ENCODE peak calls at places on chromosomes 12 and 14, in five cellular contexts. E is left lung, I is bronchial epithelial cell, L is fibroblast of lung, B is left ventricle myocardium inferior. Y is an unnamed sample.

GRCh38 chr14:71438684-71439083 is 493.5 kb upstream of the RGS6 start:
- DNase-seq in L (peak), B (no peak), E (no peak), I (no peak), Y (peak)

GRCh38 chr12:30858471-30858870 is 68.1 kb upstream of the TSPAN11 start:
- DNase-seq in E (no peak), I (no peak), B (no peak), L (no peak), Y (no peak)

GRCh38 chr12:28618772-28619171 is 428.5 kb downstream of the CCDC91 start:
- DNase-seq in E (no peak), I (no peak), L (no peak), B (no peak), Y (no peak)

GRCh38 chr12:33944703-33945437 is 77.4 kb upstream of the ALG10 start:
- DNase-seq in I (peak), B (no peak), L (no peak), E (no peak), Y (no peak)

GRCh38 chr12:563899-564298 is 99.3 kb downstream of the NINJ2 start:
- DNase-seq in L (no peak), E (no peak), B (no peak), I (no peak), Y (no peak)

GRCh38 chr12:65430571-65431306 is 152.3 kb downstream of the MSRB3 start:
- DNase-seq in B (no peak), I (peak), L (peak), E (no peak), Y (peak)

GRCh38 chr14:84003316-84003715 is 1526.6 kb upstream of the FLRT2 start:
- DNase-seq in L (no peak), I (no peak), E (no peak), B (no peak), Y (peak)

GRCh38 chr12:70258605-70259403 is 15.6 kb downstream of the CNOT2 start:
- DNase-seq in I (peak), E (no peak), B (no peak), L (no peak), Y (no peak)

GRCh38 chr14:75783184-75783583 is 122.1 kb downstream of the TTLL5 start:
- DNase-seq in B (no peak), L (no peak), I (no peak), E (no peak), Y (no peak)

GRCh38 chr12:96047621-96048211 is 12.3 kb upstream of the LTA4H start:
- DNase-seq in E (peak), L (peak), B (no peak), I (peak), Y (peak)

GRCh38 chr14:45641541-45641940 is 388.5 kb upstream of the MIS18BP1 start:
- DNase-seq in B (no peak), I (no peak), L (no peak), E (no peak), Y (no peak)

GRCh38 chr14:31205681-31206535 is 1.7 kb downstream of the HECTD1 start:
- DNase-seq in E (no peak), I (peak), L (peak), B (no peak), Y (peak)

GRCh38 chr14:72075649-72076334 is 143.6 kb downstream of the RGS6 start:
- DNase-seq in B (no peak), L (no peak), I (no peak), E (no peak), Y (no peak)

GRCh38 chr14:100664841-100665425 is 61.8 kb upstream of the DLK1 start:
- DNase-seq in L (peak), B (peak), I (no peak), E (no peak), Y (peak)

GRCh38 chr14:96363751-96364336 is 518 bp downstream of the GSKIP start:
- DNase-seq in E (peak), L (peak), B (no peak), I (peak), Y (peak)

GRCh38 chr14:99072956-99073355 is 199.0 kb downstream of the BCL11B start:
- DNase-seq in I (no peak), B (no peak), L (no peak), E (no peak), Y (no peak)

GRCh38 chr12:124876171-124876570 is 12.5 kb upstream of the SCARB1 start:
- DNase-seq in I (no peak), L (no peak), B (no peak), E (no peak), Y (no peak)

GRCh38 chr12:15883536-15883935 is 1.3 kb downstream of the STRAP start:
- DNase-seq in B (no peak), E (no peak), L (peak), I (peak), Y (no peak)

GRCh38 chr12:120265483-120266179 is at the start of gene PXN:
- DNase-seq in E (peak), I (peak), L (peak), B (peak), Y (peak)

GRCh38 chr12:120265203-120265482 is 387 bp downstream of the PXN start:
- DNase-seq in I (no peak), L (no peak), B (no peak), E (no peak), Y (no peak)

GRCh38 chr12:120264511-120265202 is 873 bp downstream of the PXN start:
- DNase-seq in I (peak), E (no peak), L (no peak), B (no peak), Y (peak)

GRCh38 chr12:120266180-120266535 is 628 bp upstream of the PXN start:
- DNase-seq in I (no peak), E (no peak), B (no peak), L (no peak), Y (no peak)

GRCh38 chr12:120267736-120268135 is 2.2 kb upstream of the PXN start:
- DNase-seq in E (no peak), L (no peak), I (no peak), B (no peak), Y (no peak)
- TF ChIP-seq CTCF in E (no peak), L (no peak), I (no peak), B (no peak), Y (no peak)

GRCh38 chr12:106096376-106096775 is 42.4 kb downstream of the NUAK1 start:
- DNase-seq in B (no peak), L (peak), E (no peak), I (peak), Y (no peak)
- H3K4me3 ChIP-seq in B (peak), L (no peak), E (no peak), I (no peak), Y (no peak)

GRCh38 chr12:2355604-2356003 is 302.8 kb downstream of the CACNA1C start:
- DNase-seq in L (no peak), E (no peak), I (no peak), B (no peak), Y (no peak)

GRCh38 chr12:2360630-2361170 is 307.9 kb downstream of the CACNA1C start:
- DNase-seq in I (no peak), B (no peak), E (no peak), L (no peak), Y (no peak)

GRCh38 chr12:2359725-2360629 is 307.2 kb downstream of the CACNA1C start:
- DNase-seq in E (no peak), B (no peak), L (no peak), I (no peak), Y (no peak)

GRCh38 chr12:2356601-2357125 is 303.9 kb downstream of the CACNA1C start:
- DNase-seq in L (no peak), B (no peak), E (no peak), I (no peak), Y (no peak)

GRCh38 chr12:2358986-2359658 is 306.3 kb downstream of the CACNA1C start:
- DNase-seq in I (no peak), L (no peak), B (no peak), E (no peak), Y (no peak)
- TF ChIP-seq CTCF in I (no peak), L (no peak), B (no peak), E (no peak), Y (no peak)

GRCh38 chr12:108691995-108692808 is 39.1 kb downstream of the CORO1C start:
- DNase-seq in E (no peak), L (peak), I (peak), B (peak), Y (peak)

GRCh38 chr12:108690191-108690518 is 41.2 kb downstream of the CORO1C start:
- DNase-seq in E (no peak), I (no peak), L (no peak), B (no peak), Y (no peak)

GRCh38 chr12:108690799-108691153 is 40.5 kb downstream of the CORO1C start:
- DNase-seq in B (no peak), I (no peak), L (no peak), E (no peak), Y (no peak)

GRCh38 chr12:108693186-108693585 is 38.1 kb downstream of the CORO1C start:
- DNase-seq in B (no peak), L (no peak), E (no peak), I (no peak), Y (no peak)

GRCh38 chr12:108691154-108691994 is 39.9 kb downstream of the CORO1C start:
- DNase-seq in B (peak), I (peak), L (peak), E (peak), Y (peak)
- H3K4me3 ChIP-seq in B (peak), I (no peak), L (peak), E (peak), Y (peak)

GRCh38 chr14:92510972-92511371 is 2.6 kb upstream of the RIN3 start:
- DNase-seq in E (no peak), B (no peak), I (no peak), L (no peak), Y (no peak)
- TF ChIP-seq CTCF in E (no peak), B (no peak), I (no peak), L (no peak), Y (no peak)

GRCh38 chr14:36661506-36662257 is at the start of gene PAX9:
- DNase-seq in L (peak), E (peak), B (peak), I (peak), Y (peak)

GRCh38 chr14:36663404-36664321 is 2.0 kb downstream of the PAX9 start:
- DNase-seq in B (no peak), E (peak), L (peak), I (peak), Y (peak)

GRCh38 chr14:36662543-36663403 is 1.1 kb downstream of the PAX9 start:
- DNase-seq in E (peak), B (no peak), L (no peak), I (peak), Y (peak)

GRCh38 chr14:36660736-36661505 is 739 bp upstream of the PAX9 start:
- DNase-seq in L (no peak), I (no peak), B (no peak), E (peak), Y (no peak)

DNA sequence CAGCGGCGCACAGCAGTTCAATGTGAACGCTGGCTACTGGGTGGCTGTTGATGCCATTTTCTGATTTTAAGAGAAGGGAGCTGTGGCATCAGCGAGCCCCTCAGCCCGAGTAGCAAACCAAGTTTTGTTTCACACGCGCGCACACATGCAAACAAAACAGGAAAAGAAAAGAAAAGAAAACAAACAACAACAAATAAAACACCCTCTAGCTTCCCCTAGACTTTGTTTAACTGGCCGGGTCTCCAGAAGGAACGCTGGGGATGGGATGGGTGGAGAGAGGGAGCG is 540 bp downstream of the PAX9 start:
- DNase-seq in L (no peak), I (no peak), B (no peak), E (no peak), Y (no peak)
- H3K4me3 ChIP-seq in L (peak), I (peak), B (peak), E (peak), Y (peak)

DNA sequence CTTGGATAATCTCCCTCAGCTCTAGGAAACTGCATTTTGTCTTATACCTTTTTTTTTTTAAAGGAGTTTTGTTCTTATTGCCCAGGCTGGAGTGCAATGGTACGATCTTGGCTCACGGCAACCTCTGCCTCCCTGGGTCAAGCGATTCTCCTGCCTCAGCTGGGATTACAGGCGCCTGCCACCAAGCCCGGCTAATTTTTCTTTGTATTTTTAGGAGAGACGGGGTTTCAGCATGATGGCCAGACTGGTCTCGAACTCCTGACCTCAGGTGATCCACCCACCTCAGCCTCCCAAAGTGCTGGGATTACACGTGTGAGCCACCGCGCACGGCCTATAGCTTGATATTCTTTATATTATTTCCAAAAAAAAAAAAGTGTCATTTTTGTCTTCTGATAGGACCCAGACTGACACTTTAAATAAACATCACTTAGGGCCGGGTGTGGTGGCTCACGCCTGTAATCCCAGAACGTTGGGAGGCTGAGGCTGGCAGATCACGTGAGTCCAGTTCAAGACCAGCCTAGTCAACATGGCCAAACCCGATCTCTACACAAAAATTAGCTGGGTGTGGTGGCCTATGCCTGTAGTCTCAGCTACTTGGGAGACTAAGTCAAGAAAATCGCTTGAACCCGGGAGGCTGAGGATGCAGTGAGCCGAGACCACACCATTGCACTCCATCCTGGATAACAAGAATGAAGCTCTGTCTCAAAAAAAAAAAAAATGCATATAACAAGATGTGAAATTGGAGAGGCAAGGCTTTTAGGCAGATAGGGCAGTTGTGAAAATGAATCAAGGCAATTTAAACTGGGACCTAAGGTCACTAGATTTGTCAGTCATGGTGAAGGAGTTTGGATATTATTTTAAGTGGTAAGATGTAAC is 18.4 kb downstream of the SLC2A3 start:
- DNase-seq in E (no peak), L (no peak), I (no peak), B (no peak), Y (no peak)
- TF ChIP-seq CTCF in E (no peak), L (no peak), I (no peak), B (no peak), Y (no peak)

GRCh38 chr12:26751179-26751578 is 81.8 kb downstream of the ITPR2 start:
- DNase-seq in I (no peak), E (no peak), B (no peak), L (no peak), Y (no peak)
- H3K4me3 ChIP-seq in I (no peak), E (no peak), B (no peak), L (no peak), Y (no peak)

GRCh38 chr12:123599310-123599709 is 2.6 kb upstream of the DDX55 start:
- DNase-seq in B (no peak), I (no peak), L (no peak), E (no peak), Y (no peak)

GRCh38 chr12:123595729-123596128 is 6.2 kb upstream of the DDX55 start:
- DNase-seq in L (no peak), B (no peak), E (no peak), I (no peak), Y (no peak)

GRCh38 chr12:123597100-123597499 is 4.8 kb upstream of the DDX55 start:
- DNase-seq in E (no peak), L (no peak), B (no peak), I (no peak), Y (no peak)

GRCh38 chr12:123599721-123600120 is 2.2 kb upstream of the DDX55 start:
- DNase-seq in I (no peak), L (no peak), B (no peak), E (no peak), Y (no peak)

GRCh38 chr12:123598522-123598921 is 3.4 kb upstream of the DDX55 start:
- DNase-seq in L (no peak), B (no peak), I (no peak), E (no peak), Y (no peak)
- TF ChIP-seq CTCF in L (no peak), B (no peak), I (no peak), E (no peak), Y (no peak)

GRCh38 chr14:91570021-91570420 is 59.9 kb upstream of the PPP4R3A start:
- DNase-seq in I (no peak), E (no peak), B (no peak), L (no peak), Y (no peak)
- H3K4me3 ChIP-seq in I (no peak), E (no peak), B (no peak), L (no peak), Y (no peak)